ENCODE peak calls at places on chromosomes 5 and 9, in seven cellular contexts. One of them, this sample, is unnamed.

GRCh38 chr9:4048441-4048840 is 251.4 kb downstream of the GLIS3 start:
- DNase-seq in NCI-H460: no peak
- DNase-seq in T1000: no peak
- DNase-seq in stimulated activated CD8-positive, alpha-beta memory T cell treated with anti-CD3 and anti-CD28 coated beads, Interleukin-7, amount 100 ng/mL, for 1 hour: no peak
- DNase-seq in NCI-H774: no peak
- DNase-seq in anterior cingulate cortex: no peak
- DNase-seq in EL: peak; percentile 53
- DNase-seq in this sample: peak; percentile 45

GRCh38 chr5:1877434-1878049 is 5.2 kb downstream of the IRX4 start:
- DNase-seq in anterior cingulate cortex: no peak
- DNase-seq in stimulated activated CD8-positive, alpha-beta memory T cell treated with anti-CD3 and anti-CD28 coated beads, Interleukin-7, amount 100 ng/mL, for 1 hour: no peak
- DNase-seq in T1000: no peak
- DNase-seq in NCI-H460: no peak
- DNase-seq in NCI-H774: no peak
- DNase-seq in EL: no peak
- DNase-seq in this sample: no peak

GRCh38 chr5:169850407-169850806 is 129.9 kb downstream of the INSYN2B start:
- DNase-seq in NCI-H460: no peak
- DNase-seq in T1000: no peak
- DNase-seq in anterior cingulate cortex: no peak
- DNase-seq in NCI-H774: no peak
- DNase-seq in stimulated activated CD8-positive, alpha-beta memory T cell treated with anti-CD3 and anti-CD28 coated beads, Interleukin-7, amount 100 ng/mL, for 1 hour: no peak
- DNase-seq in EL: no peak
- DNase-seq in this sample: no peak

GRCh38 chr9:133354766-133355165 is 1.5 kb downstream of the SURF1 start:
- DNase-seq in NCI-H774: no peak
- DNase-seq in EL: no peak
- DNase-seq in NCI-H460: no peak
- DNase-seq in T1000: no peak
- DNase-seq in anterior cingulate cortex: no peak
- DNase-seq in stimulated activated CD8-positive, alpha-beta memory T cell treated with anti-CD3 and anti-CD28 coated beads, Interleukin-7, amount 100 ng/mL, for 1 hour: no peak
- DNase-seq in this sample: no peak

GRCh38 chr5:132472431-132472830 is 18.1 kb downstream of the IRF1 start:
- DNase-seq in NCI-H774: no peak
- DNase-seq in NCI-H460: no peak
- DNase-seq in anterior cingulate cortex: no peak
- DNase-seq in stimulated activated CD8-positive, alpha-beta memory T cell treated with anti-CD3 and anti-CD28 coated beads, Interleukin-7, amount 100 ng/mL, for 1 hour: no peak
- DNase-seq in T1000: no peak
- DNase-seq in EL: no peak
- DNase-seq in this sample: no peak

GRCh38 chr5:177469061-177469628 is 4.3 kb downstream of the DBN1 start:
- DNase-seq in T1000: peak; percentile 27
- DNase-seq in NCI-H460: no peak
- DNase-seq in EL: peak; percentile 70
- DNase-seq in anterior cingulate cortex: peak; percentile 54
- DNase-seq in NCI-H774: no peak
- DNase-seq in stimulated activated CD8-positive, alpha-beta memory T cell treated with anti-CD3 and anti-CD28 coated beads, Interleukin-7, amount 100 ng/mL, for 1 hour: no peak
- DNase-seq in this sample: peak; percentile 51

GRCh38 chr9:125243792-125244260 is 2.7 kb upstream of the HSPA5 start:
- DNase-seq in NCI-H460: no peak
- DNase-seq in EL: no peak
- DNase-seq in NCI-H774: no peak
- DNase-seq in T1000: no peak
- DNase-seq in stimulated activated CD8-positive, alpha-beta memory T cell treated with anti-CD3 and anti-CD28 coated beads, Interleukin-7, amount 100 ng/mL, for 1 hour: no peak
- DNase-seq in anterior cingulate cortex: no peak
- DNase-seq in this sample: no peak

GRCh38 chr5:74116266-74116665 is 490.3 kb downstream of the ARHGEF28 start:
- DNase-seq in NCI-H460: no peak
- DNase-seq in EL: no peak
- DNase-seq in anterior cingulate cortex: no peak
- DNase-seq in stimulated activated CD8-positive, alpha-beta memory T cell treated with anti-CD3 and anti-CD28 coated beads, Interleukin-7, amount 100 ng/mL, for 1 hour: no peak
- DNase-seq in T1000: no peak
- DNase-seq in NCI-H774: no peak
- DNase-seq in this sample: no peak

GRCh38 chr5:2797981-2798380 is 46.5 kb upstream of the IRX2 start:
- DNase-seq in anterior cingulate cortex: no peak
- DNase-seq in T1000: no peak
- DNase-seq in stimulated activated CD8-positive, alpha-beta memory T cell treated with anti-CD3 and anti-CD28 coated beads, Interleukin-7, amount 100 ng/mL, for 1 hour: no peak
- DNase-seq in EL: peak; percentile 27
- DNase-seq in NCI-H460: peak; percentile 15
- DNase-seq in NCI-H774: no peak
- DNase-seq in this sample: no peak

GRCh38 chr9:76594764-76595410 is 135.9 kb downstream of the GCNT1 start:
- DNase-seq in stimulated activated CD8-positive, alpha-beta memory T cell treated with anti-CD3 and anti-CD28 coated beads, Interleukin-7, amount 100 ng/mL, for 1 hour: no peak
- DNase-seq in EL: no peak
- DNase-seq in T1000: no peak
- DNase-seq in NCI-H774: no peak
- DNase-seq in anterior cingulate cortex: no peak
- DNase-seq in NCI-H460: no peak
- DNase-seq in this sample: no peak

GRCh38 chr5:132497488-132497997 is 7.0 kb upstream of the IRF1 start:
- DNase-seq in NCI-H460: no peak
- DNase-seq in T1000: peak; percentile 72
- DNase-seq in NCI-H774: no peak
- DNase-seq in stimulated activated CD8-positive, alpha-beta memory T cell treated with anti-CD3 and anti-CD28 coated beads, Interleukin-7, amount 100 ng/mL, for 1 hour: no peak
- DNase-seq in anterior cingulate cortex: no peak
- DNase-seq in EL: peak; percentile 98
- DNase-seq in this sample: peak; percentile 95

GRCh38 chr9:111305914-111306313 is 24.1 kb downstream of the OR2K2 start:
- DNase-seq in T1000: no peak
- DNase-seq in stimulated activated CD8-positive, alpha-beta memory T cell treated with anti-CD3 and anti-CD28 coated beads, Interleukin-7, amount 100 ng/mL, for 1 hour: no peak
- DNase-seq in NCI-H460: no peak
- DNase-seq in EL: no peak
- DNase-seq in NCI-H774: no peak
- DNase-seq in anterior cingulate cortex: no peak
- DNase-seq in this sample: no peak

GRCh38 chr5:105638437-105638836 is 2032.3 kb downstream of the EFNA5 start:
- DNase-seq in NCI-H460: no peak
- DNase-seq in T1000: no peak
- DNase-seq in stimulated activated CD8-positive, alpha-beta memory T cell treated with anti-CD3 and anti-CD28 coated beads, Interleukin-7, amount 100 ng/mL, for 1 hour: no peak
- DNase-seq in anterior cingulate cortex: no peak
- DNase-seq in NCI-H774: no peak
- DNase-seq in EL: no peak
- DNase-seq in this sample: no peak

GRCh38 chr5:56048124-56048523 is 53.4 kb upstream of the IL6ST start:
- DNase-seq in T1000: no peak
- DNase-seq in NCI-H774: no peak
- DNase-seq in anterior cingulate cortex: no peak
- DNase-seq in NCI-H460: no peak
- DNase-seq in EL: no peak
- DNase-seq in stimulated activated CD8-positive, alpha-beta memory T cell treated with anti-CD3 and anti-CD28 coated beads, Interleukin-7, amount 100 ng/mL, for 1 hour: no peak
- DNase-seq in this sample: no peak

GRCh38 chr5:59729357-59729756 is 164.2 kb downstream of the PDE4D start:
- DNase-seq in T1000: no peak
- DNase-seq in NCI-H460: no peak
- DNase-seq in stimulated activated CD8-positive, alpha-beta memory T cell treated with anti-CD3 and anti-CD28 coated beads, Interleukin-7, amount 100 ng/mL, for 1 hour: no peak
- DNase-seq in EL: no peak
- DNase-seq in anterior cingulate cortex: no peak
- DNase-seq in NCI-H774: no peak
- DNase-seq in this sample: no peak

GRCh38 chr9:134660407-134660806 is 18.8 kb downstream of the COL5A1 start:
- DNase-seq in NCI-H460: no peak
- DNase-seq in NCI-H774: no peak
- DNase-seq in stimulated activated CD8-positive, alpha-beta memory T cell treated with anti-CD3 and anti-CD28 coated beads, Interleukin-7, amount 100 ng/mL, for 1 hour: no peak
- DNase-seq in EL: peak; percentile 30
- DNase-seq in T1000: no peak
- DNase-seq in anterior cingulate cortex: no peak
- DNase-seq in this sample: no peak

GRCh38 chr5:14684757-14685156 is 20.2 kb downstream of the OTULIN start:
- DNase-seq in stimulated activated CD8-positive, alpha-beta memory T cell treated with anti-CD3 and anti-CD28 coated beads, Interleukin-7, amount 100 ng/mL, for 1 hour: no peak
- DNase-seq in NCI-H774: no peak
- DNase-seq in NCI-H460: no peak
- DNase-seq in EL: no peak
- DNase-seq in anterior cingulate cortex: no peak
- DNase-seq in T1000: no peak
- DNase-seq in this sample: no peak

GRCh38 chr9:76365028-76365427 is 29.2 kb downstream of the RFK start:
- DNase-seq in NCI-H774: no peak
- DNase-seq in EL: peak; percentile 35
- DNase-seq in anterior cingulate cortex: no peak
- DNase-seq in T1000: no peak
- DNase-seq in stimulated activated CD8-positive, alpha-beta memory T cell treated with anti-CD3 and anti-CD28 coated beads, Interleukin-7, amount 100 ng/mL, for 1 hour: no peak
- DNase-seq in NCI-H460: no peak
- DNase-seq in this sample: peak; percentile 46

GRCh38 chr5:68500828-68501227 is 285.3 kb downstream of the PIK3R1 start:
- DNase-seq in NCI-H774: no peak
- DNase-seq in EL: no peak
- DNase-seq in anterior cingulate cortex: no peak
- DNase-seq in stimulated activated CD8-positive, alpha-beta memory T cell treated with anti-CD3 and anti-CD28 coated beads, Interleukin-7, amount 100 ng/mL, for 1 hour: no peak
- DNase-seq in NCI-H460: no peak
- DNase-seq in T1000: no peak
- DNase-seq in this sample: no peak

GRCh38 chr9:124660341-124660801 is 110.7 kb downstream of the NR6A1 start:
- DNase-seq in EL: peak; percentile 63
- DNase-seq in NCI-H774: peak; percentile 55
- DNase-seq in stimulated activated CD8-positive, alpha-beta memory T cell treated with anti-CD3 and anti-CD28 coated beads, Interleukin-7, amount 100 ng/mL, for 1 hour: no peak
- DNase-seq in anterior cingulate cortex: peak; percentile 8
- DNase-seq in T1000: no peak
- DNase-seq in NCI-H460: peak; percentile 36
- DNase-seq in this sample: peak; percentile 35

GRCh38 chr5:138654281-138654867 is 79.2 kb upstream of the HSPA9 start:
- DNase-seq in NCI-H774: no peak
- DNase-seq in NCI-H460: no peak
- DNase-seq in EL: peak; percentile 85
- DNase-seq in T1000: peak; percentile 34
- DNase-seq in anterior cingulate cortex: no peak
- DNase-seq in stimulated activated CD8-positive, alpha-beta memory T cell treated with anti-CD3 and anti-CD28 coated beads, Interleukin-7, amount 100 ng/mL, for 1 hour: peak; percentile 29
- DNase-seq in this sample: no peak

GRCh38 chr5:72957337-72957736 is 1.5 kb downstream of the FCHO2 start:
- DNase-seq in EL: no peak
- DNase-seq in NCI-H460: no peak
- DNase-seq in NCI-H774: no peak
- DNase-seq in anterior cingulate cortex: no peak
- DNase-seq in T1000: no peak
- DNase-seq in stimulated activated CD8-positive, alpha-beta memory T cell treated with anti-CD3 and anti-CD28 coated beads, Interleukin-7, amount 100 ng/mL, for 1 hour: no peak
- DNase-seq in this sample: no peak

GRCh38 chr5:107853031-107853430 is 182.3 kb upstream of the EFNA5 start:
- DNase-seq in stimulated activated CD8-positive, alpha-beta memory T cell treated with anti-CD3 and anti-CD28 coated beads, Interleukin-7, amount 100 ng/mL, for 1 hour: no peak
- DNase-seq in T1000: no peak
- DNase-seq in anterior cingulate cortex: no peak
- DNase-seq in EL: no peak
- DNase-seq in NCI-H774: no peak
- DNase-seq in NCI-H460: no peak
- DNase-seq in this sample: no peak

GRCh38 chr5:159775890-159776289 is 140.4 kb upstream of the ADRA1B start:
- DNase-seq in NCI-H774: no peak
- DNase-seq in T1000: no peak
- DNase-seq in anterior cingulate cortex: no peak
- DNase-seq in stimulated activated CD8-positive, alpha-beta memory T cell treated with anti-CD3 and anti-CD28 coated beads, Interleukin-7, amount 100 ng/mL, for 1 hour: no peak
- DNase-seq in NCI-H460: no peak
- DNase-seq in EL: no peak
- DNase-seq in this sample: no peak

GRCh38 chr9:16003785-16004184 is 450.9 kb downstream of the CCDC171 start:
- DNase-seq in anterior cingulate cortex: no peak
- DNase-seq in EL: no peak
- DNase-seq in NCI-H460: no peak
- DNase-seq in NCI-H774: peak; percentile 86
- DNase-seq in T1000: no peak
- DNase-seq in stimulated activated CD8-positive, alpha-beta memory T cell treated with anti-CD3 and anti-CD28 coated beads, Interleukin-7, amount 100 ng/mL, for 1 hour: no peak
- DNase-seq in this sample: no peak

GRCh38 chr9:21966140-21966851 is 27.9 kb downstream of the CDKN2A start:
- DNase-seq in EL: no peak
- DNase-seq in NCI-H774: no peak
- DNase-seq in NCI-H460: no peak
- DNase-seq in anterior cingulate cortex: no peak
- DNase-seq in stimulated activated CD8-positive, alpha-beta memory T cell treated with anti-CD3 and anti-CD28 coated beads, Interleukin-7, amount 100 ng/mL, for 1 hour: no peak
- DNase-seq in T1000: no peak
- DNase-seq in this sample: no peak

GRCh38 chr5:74685979-74686631 is 1.1 kb downstream of the HEXB start:
- DNase-seq in anterior cingulate cortex: no peak
- DNase-seq in NCI-H460: no peak
- DNase-seq in stimulated activated CD8-positive, alpha-beta memory T cell treated with anti-CD3 and anti-CD28 coated beads, Interleukin-7, amount 100 ng/mL, for 1 hour: no peak
- DNase-seq in NCI-H774: no peak
- DNase-seq in T1000: no peak
- DNase-seq in EL: peak; percentile 45
- DNase-seq in this sample: no peak

GRCh38 chr9:133130721-133131244 is 9.7 kb upstream of the RALGDS start:
- DNase-seq in anterior cingulate cortex: no peak
- DNase-seq in NCI-H774: no peak
- DNase-seq in T1000: no peak
- DNase-seq in stimulated activated CD8-positive, alpha-beta memory T cell treated with anti-CD3 and anti-CD28 coated beads, Interleukin-7, amount 100 ng/mL, for 1 hour: no peak
- DNase-seq in NCI-H460: no peak
- DNase-seq in EL: no peak
- DNase-seq in this sample: no peak

GRCh38 chr5:8864053-8864452 is 681.8 kb downstream of the SEMA5A start:
- DNase-seq in NCI-H774: no peak
- DNase-seq in anterior cingulate cortex: no peak
- DNase-seq in stimulated activated CD8-positive, alpha-beta memory T cell treated with anti-CD3 and anti-CD28 coated beads, Interleukin-7, amount 100 ng/mL, for 1 hour: no peak
- DNase-seq in EL: peak; percentile 51
- DNase-seq in NCI-H460: peak; percentile 30
- DNase-seq in T1000: no peak
- DNase-seq in this sample: peak; percentile 17

GRCh38 chr9:106616026-106616425 is 246.9 kb upstream of the ZNF462 start:
- DNase-seq in NCI-H460: no peak
- DNase-seq in T1000: no peak
- DNase-seq in NCI-H774: no peak
- DNase-seq in stimulated activated CD8-positive, alpha-beta memory T cell treated with anti-CD3 and anti-CD28 coated beads, Interleukin-7, amount 100 ng/mL, for 1 hour: no peak
- DNase-seq in EL: no peak
- DNase-seq in anterior cingulate cortex: no peak
- DNase-seq in this sample: no peak

GRCh38 chr5:66958984-66959641 is 237.5 kb downstream of the CD180 start:
- DNase-seq in anterior cingulate cortex: no peak
- DNase-seq in stimulated activated CD8-positive, alpha-beta memory T cell treated with anti-CD3 and anti-CD28 coated beads, Interleukin-7, amount 100 ng/mL, for 1 hour: no peak
- DNase-seq in EL: peak; percentile 76
- DNase-seq in NCI-H460: peak; percentile 16
- DNase-seq in NCI-H774: peak; percentile 12
- DNase-seq in T1000: no peak
- DNase-seq in this sample: peak; percentile 60

GRCh38 chr9:18056993-18057369 is 417.0 kb upstream of the ADAMTSL1 start:
- DNase-seq in NCI-H774: no peak
- DNase-seq in T1000: no peak
- DNase-seq in EL: no peak
- DNase-seq in NCI-H460: no peak
- DNase-seq in anterior cingulate cortex: no peak
- DNase-seq in stimulated activated CD8-positive, alpha-beta memory T cell treated with anti-CD3 and anti-CD28 coated beads, Interleukin-7, amount 100 ng/mL, for 1 hour: no peak
- DNase-seq in this sample: no peak